ENCODE peak calls at places on chromosomes 5 and 9, in ten cellular contexts. X is activated CD4-positive, alpha-beta T cell treated with anti-CD3 and anti-CD28 coated beads, Interleukin-2, amount 10 ng/mL, durations not matched to agents 7 days and 5 days; J is mesothelial cell of epicardium; A is NCI-H2029; T is AG20443; M is AG09309; D is A549; P is myocyte; Q is tibial artery; Y is H54. E is an unnamed sample.

GRCh38 chr5:113262674-113263073 is 172.1 kb downstream of the TSSK1B start:
- DNase-seq in T (no peak), A (no peak), X (no peak), Q (no peak), M (no peak), P (no peak), D (no peak), J (no peak), Y (no peak), E (no peak)

GRCh38 chr9:3285365-3286161 is 240.2 kb downstream of the RFX3 start:
- DNase-seq in P (no peak), A (no peak), Y (no peak), J (no peak), T (peak), M (peak), X (no peak), Q (no peak), D (no peak), E (peak)

GRCh38 chr9:134060546-134060945 is 7.3 kb downstream of the BRD3 start:
- DNase-seq in T (no peak), D (no peak), P (no peak), Q (peak), X (no peak), Y (no peak), J (no peak), M (no peak), A (no peak), E (no peak)

GRCh38 chr5:115461506-115462290 is 82.9 kb downstream of the FEM1C start:
- DNase-seq in T (peak), A (no peak), X (peak), P (peak), Y (peak), M (no peak), Q (no peak), D (peak), J (no peak), E (peak)

GRCh38 chr9:136303066-136303824 is 649 bp downstream of the CCDC187 start:
- DNase-seq in T (no peak), Q (no peak), A (no peak), P (no peak), D (no peak), J (no peak), Y (no peak), X (no peak), M (no peak), E (no peak)

GRCh38 chr5:39176740-39177628 is 42.4 kb downstream of the FYB1 start:
- DNase-seq in D (no peak), J (no peak), Q (no peak), A (no peak), P (no peak), X (peak), M (no peak), T (no peak), Y (no peak), E (no peak)

GRCh38 chr9:136138566-136138965 is 19.9 kb upstream of the TMEM250 start:
- DNase-seq in J (no peak), X (peak), P (no peak), T (no peak), M (no peak), D (peak), Q (no peak), Y (peak), A (peak), E (no peak)

GRCh38 chr9:128503870-128504269 is 649 bp upstream of the GLE1 start:
- DNase-seq in D (no peak), Y (no peak), X (no peak), Q (no peak), J (no peak), M (no peak), A (no peak), P (peak), T (peak), E (no peak)

GRCh38 chr9:36968574-36969215 is 65.4 kb downstream of the PAX5 start:
- DNase-seq in A (no peak), Q (no peak), D (no peak), M (no peak), X (no peak), Y (no peak), P (no peak), J (no peak), T (no peak), E (no peak)

GRCh38 chr5:62568800-62569432 is 9.7 kb upstream of the LRRC70 start:
- DNase-seq in A (no peak), D (no peak), Q (no peak), Y (no peak), P (no peak), M (no peak), T (no peak), X (no peak), J (no peak), E (no peak)

GRCh38 chr9:36258989-36259315 is 704 bp upstream of the GNE start:
- DNase-seq in M (no peak), T (no peak), X (no peak), J (no peak), Y (no peak), D (no peak), P (no peak), A (no peak), Q (no peak), E (no peak)

GRCh38 chr9:129405831-129406220 is 215.1 kb downstream of the C9orf50 start:
- DNase-seq in M (no peak), D (no peak), Q (no peak), P (peak), X (no peak), T (no peak), J (no peak), A (no peak), Y (no peak), E (no peak)

E was measured in HFFc6.